ENCODE peak calls at places on chromosome 16, in nine cellular contexts. One of them, this sample, is unnamed.

GRCh38 chr16:79329967-79330366 is 270.6 kb downstream of the MAF start:
- DNase-seq in adrenal gland: no peak
- DNase-seq in right lobe of liver: no peak
- DNase-seq in brain microvascular endothelial cell: no peak
- DNase-seq in left ventricle myocardium inferior: no peak
- DNase-seq in heart left ventricle: no peak
- DNase-seq in CD4-positive, alpha-beta T cell: no peak
- DNase-seq in psoas muscle: no peak
- DNase-seq in bronchial epithelial cell: no peak
- DNase-seq in this sample: no peak

GRCh38 chr16:30808163-30808562 is 21.2 kb upstream of the ZNF629 start:
- DNase-seq in adrenal gland: no peak
- DNase-seq in right lobe of liver: no peak
- DNase-seq in brain microvascular endothelial cell: no peak
- DNase-seq in left ventricle myocardium inferior: no peak
- DNase-seq in heart left ventricle: no peak
- DNase-seq in CD4-positive, alpha-beta T cell: no peak
- DNase-seq in psoas muscle: no peak
- DNase-seq in bronchial epithelial cell: no peak
- DNase-seq in this sample: no peak

GRCh38 chr16:57797526-57798266 is 4.6 kb downstream of the KIFC3 start:
- DNase-seq in adrenal gland: no peak
- DNase-seq in right lobe of liver: peak; percentile 96
- DNase-seq in brain microvascular endothelial cell: no peak
- DNase-seq in left ventricle myocardium inferior: no peak
- DNase-seq in heart left ventricle: no peak
- DNase-seq in CD4-positive, alpha-beta T cell: no peak
- DNase-seq in psoas muscle: peak; percentile 73
- DNase-seq in bronchial epithelial cell: peak; percentile 78
- DNase-seq in this sample: peak; percentile 73

GRCh38 chr16:6977291-6977690 is 355.4 kb upstream of the RBFOX1 start:
- DNase-seq in adrenal gland: no peak
- DNase-seq in right lobe of liver: no peak
- DNase-seq in brain microvascular endothelial cell: no peak
- DNase-seq in left ventricle myocardium inferior: no peak
- DNase-seq in heart left ventricle: no peak
- DNase-seq in CD4-positive, alpha-beta T cell: no peak
- DNase-seq in psoas muscle: no peak
- DNase-seq in bronchial epithelial cell: no peak
- DNase-seq in this sample: no peak

GRCh38 chr16:15694499-15694898 is 44.5 kb downstream of the NDE1 start:
- DNase-seq in adrenal gland: no peak
- DNase-seq in right lobe of liver: no peak
- DNase-seq in brain microvascular endothelial cell: no peak
- DNase-seq in left ventricle myocardium inferior: no peak
- DNase-seq in heart left ventricle: no peak
- DNase-seq in CD4-positive, alpha-beta T cell: no peak
- DNase-seq in psoas muscle: no peak
- DNase-seq in bronchial epithelial cell: no peak
- DNase-seq in this sample: no peak

GRCh38 chr16:58094791-58095574 is 34.2 kb downstream of the CFAP20 start:
- DNase-seq in adrenal gland: peak; percentile 12
- DNase-seq in right lobe of liver: no peak
- DNase-seq in brain microvascular endothelial cell: no peak
- DNase-seq in left ventricle myocardium inferior: no peak
- DNase-seq in heart left ventricle: no peak
- DNase-seq in CD4-positive, alpha-beta T cell: no peak
- DNase-seq in psoas muscle: no peak
- DNase-seq in bronchial epithelial cell: no peak
- DNase-seq in this sample: no peak

GRCh38 chr16:9645911-9646310 is 536.3 kb downstream of the GRIN2A start:
- DNase-seq in adrenal gland: no peak
- DNase-seq in right lobe of liver: no peak
- DNase-seq in brain microvascular endothelial cell: no peak
- DNase-seq in left ventricle myocardium inferior: no peak
- DNase-seq in heart left ventricle: no peak
- DNase-seq in CD4-positive, alpha-beta T cell: no peak
- DNase-seq in psoas muscle: no peak
- DNase-seq in bronchial epithelial cell: no peak
- DNase-seq in this sample: no peak

GRCh38 chr16:48433849-48434530 is 48.8 kb upstream of the SIAH1 start:
- DNase-seq in adrenal gland: no peak
- DNase-seq in right lobe of liver: no peak
- DNase-seq in brain microvascular endothelial cell: no peak
- DNase-seq in left ventricle myocardium inferior: no peak
- DNase-seq in heart left ventricle: no peak
- DNase-seq in CD4-positive, alpha-beta T cell: no peak
- DNase-seq in psoas muscle: no peak
- DNase-seq in bronchial epithelial cell: no peak
- DNase-seq in this sample: no peak

GRCh38 chr16:13063457-13063856 is 162.1 kb downstream of the SHISA9 start:
- DNase-seq in adrenal gland: no peak
- DNase-seq in right lobe of liver: no peak
- DNase-seq in brain microvascular endothelial cell: no peak
- DNase-seq in left ventricle myocardium inferior: no peak
- DNase-seq in heart left ventricle: no peak
- DNase-seq in CD4-positive, alpha-beta T cell: no peak
- DNase-seq in psoas muscle: no peak
- DNase-seq in bronchial epithelial cell: no peak
- DNase-seq in this sample: no peak

GRCh38 chr16:57325458-57325857 is 33.1 kb upstream of the CCL22 start:
- DNase-seq in adrenal gland: no peak
- DNase-seq in right lobe of liver: no peak
- DNase-seq in brain microvascular endothelial cell: no peak
- DNase-seq in left ventricle myocardium inferior: no peak
- DNase-seq in heart left ventricle: no peak
- DNase-seq in CD4-positive, alpha-beta T cell: no peak
- DNase-seq in psoas muscle: no peak
- DNase-seq in bronchial epithelial cell: no peak
- DNase-seq in this sample: no peak

GRCh38 chr16:1042776-1043349 is 29.7 kb upstream of the SSTR5 start:
- DNase-seq in adrenal gland: no peak
- DNase-seq in right lobe of liver: no peak
- DNase-seq in brain microvascular endothelial cell: no peak
- DNase-seq in left ventricle myocardium inferior: no peak
- DNase-seq in heart left ventricle: no peak
- DNase-seq in CD4-positive, alpha-beta T cell: no peak
- DNase-seq in psoas muscle: no peak
- DNase-seq in bronchial epithelial cell: no peak
- DNase-seq in this sample: peak; percentile 66

GRCh38 chr16:75043175-75043937 is 44.5 kb downstream of the ZNRF1 start:
- DNase-seq in adrenal gland: peak; percentile 38
- DNase-seq in right lobe of liver: no peak
- DNase-seq in brain microvascular endothelial cell: no peak
- DNase-seq in left ventricle myocardium inferior: no peak
- DNase-seq in heart left ventricle: no peak
- DNase-seq in CD4-positive, alpha-beta T cell: no peak
- DNase-seq in psoas muscle: no peak
- DNase-seq in bronchial epithelial cell: no peak
- DNase-seq in this sample: no peak

GRCh38 chr16:54370653-54371052 is 84.1 kb upstream of the IRX3 start:
- DNase-seq in adrenal gland: peak; percentile 27
- DNase-seq in right lobe of liver: no peak
- DNase-seq in brain microvascular endothelial cell: no peak
- DNase-seq in left ventricle myocardium inferior: peak; percentile 25
- DNase-seq in heart left ventricle: no peak
- DNase-seq in CD4-positive, alpha-beta T cell: no peak
- DNase-seq in psoas muscle: peak; percentile 74
- DNase-seq in bronchial epithelial cell: no peak
- DNase-seq in this sample: no peak

GRCh38 chr16:685967-686366 is 1.8 kb upstream of the JMJD8 start:
- DNase-seq in adrenal gland: peak; percentile 80
- DNase-seq in right lobe of liver: peak; percentile 71
- DNase-seq in brain microvascular endothelial cell: no peak
- DNase-seq in left ventricle myocardium inferior: no peak
- DNase-seq in heart left ventricle: no peak
- DNase-seq in CD4-positive, alpha-beta T cell: no peak
- DNase-seq in psoas muscle: no peak
- DNase-seq in bronchial epithelial cell: peak; percentile 16
- DNase-seq in this sample: no peak

GRCh38 chr16:56617212-56618085 is 8.1 kb upstream of the MT1E start:
- DNase-seq in adrenal gland: peak; percentile 83
- DNase-seq in right lobe of liver: peak; percentile 95
- DNase-seq in brain microvascular endothelial cell: peak; percentile 52
- DNase-seq in left ventricle myocardium inferior: peak; percentile 88
- DNase-seq in heart left ventricle: peak; percentile 82
- DNase-seq in CD4-positive, alpha-beta T cell: no peak
- DNase-seq in psoas muscle: peak; percentile 91
- DNase-seq in bronchial epithelial cell: peak; percentile 56
- DNase-seq in this sample: no peak

GRCh38 chr16:69904495-69905170 is 46.5 kb upstream of the CLEC18A start:
- DNase-seq in adrenal gland: no peak
- DNase-seq in right lobe of liver: no peak
- DNase-seq in brain microvascular endothelial cell: no peak
- DNase-seq in left ventricle myocardium inferior: no peak
- DNase-seq in heart left ventricle: no peak
- DNase-seq in CD4-positive, alpha-beta T cell: no peak
- DNase-seq in psoas muscle: no peak
- DNase-seq in bronchial epithelial cell: no peak
- DNase-seq in this sample: no peak

GRCh38 chr16:53053967-53054669 is 673 bp upstream of the CHD9 start:
- DNase-seq in adrenal gland: peak; percentile 58
- DNase-seq in right lobe of liver: peak; percentile 79
- DNase-seq in brain microvascular endothelial cell: peak; percentile 9
- DNase-seq in left ventricle myocardium inferior: peak; percentile 62
- DNase-seq in heart left ventricle: peak; percentile 56
- DNase-seq in CD4-positive, alpha-beta T cell: no peak
- DNase-seq in psoas muscle: peak; percentile 74
- DNase-seq in bronchial epithelial cell: no peak
- DNase-seq in this sample: peak; percentile 48

GRCh38 chr16:82834156-82834758 is 207.5 kb downstream of the CDH13 start:
- DNase-seq in adrenal gland: no peak
- DNase-seq in right lobe of liver: no peak
- DNase-seq in brain microvascular endothelial cell: no peak
- DNase-seq in left ventricle myocardium inferior: no peak
- DNase-seq in heart left ventricle: no peak
- DNase-seq in CD4-positive, alpha-beta T cell: no peak
- DNase-seq in psoas muscle: no peak
- DNase-seq in bronchial epithelial cell: no peak
- DNase-seq in this sample: no peak

GRCh38 chr16:10876799-10877341 is at the start of gene CIITA:
- DNase-seq in adrenal gland: peak; percentile 85
- DNase-seq in right lobe of liver: peak; percentile 61
- DNase-seq in brain microvascular endothelial cell: peak; percentile 24
- DNase-seq in left ventricle myocardium inferior: peak; percentile 74
- DNase-seq in heart left ventricle: peak; percentile 75
- DNase-seq in CD4-positive, alpha-beta T cell: no peak
- DNase-seq in psoas muscle: peak; percentile 82
- DNase-seq in bronchial epithelial cell: peak; percentile 93
- DNase-seq in this sample: peak; percentile 96

GRCh38 chr16:2826591-2827480 is 3.3 kb upstream of the ZG16B start:
- DNase-seq in adrenal gland: no peak
- DNase-seq in right lobe of liver: no peak
- DNase-seq in brain microvascular endothelial cell: no peak
- DNase-seq in left ventricle myocardium inferior: no peak
- DNase-seq in heart left ventricle: no peak
- DNase-seq in CD4-positive, alpha-beta T cell: no peak
- DNase-seq in psoas muscle: peak; percentile 21
- DNase-seq in bronchial epithelial cell: no peak
- DNase-seq in this sample: no peak

GRCh38 chr16:2825899-2826298 is 4.2 kb upstream of the ZG16B start:
- DNase-seq in adrenal gland: no peak
- DNase-seq in right lobe of liver: no peak
- DNase-seq in brain microvascular endothelial cell: no peak
- DNase-seq in left ventricle myocardium inferior: no peak
- DNase-seq in heart left ventricle: no peak
- DNase-seq in CD4-positive, alpha-beta T cell: no peak
- DNase-seq in psoas muscle: peak; percentile 30
- DNase-seq in bronchial epithelial cell: no peak
- DNase-seq in this sample: no peak

GRCh38 chr16:2822158-2822495 is 5.1 kb downstream of the PRSS21 start:
- DNase-seq in adrenal gland: no peak
- DNase-seq in right lobe of liver: no peak
- DNase-seq in brain microvascular endothelial cell: no peak
- DNase-seq in left ventricle myocardium inferior: no peak
- DNase-seq in heart left ventricle: no peak
- DNase-seq in CD4-positive, alpha-beta T cell: no peak
- DNase-seq in psoas muscle: no peak
- DNase-seq in bronchial epithelial cell: no peak
- DNase-seq in this sample: no peak

GRCh38 chr16:2825049-2825742 is 4.9 kb upstream of the ZG16B start:
- DNase-seq in adrenal gland: no peak
- DNase-seq in right lobe of liver: no peak
- DNase-seq in brain microvascular endothelial cell: no peak
- DNase-seq in left ventricle myocardium inferior: no peak
- DNase-seq in heart left ventricle: no peak
- DNase-seq in CD4-positive, alpha-beta T cell: no peak
- DNase-seq in psoas muscle: peak; percentile 46
- DNase-seq in bronchial epithelial cell: no peak
- DNase-seq in this sample: no peak

GRCh38 chr16:2824626-2825025 is 5.5 kb upstream of the ZG16B start:
- DNase-seq in adrenal gland: no peak
- DNase-seq in right lobe of liver: no peak
- DNase-seq in brain microvascular endothelial cell: no peak
- DNase-seq in left ventricle myocardium inferior: no peak
- DNase-seq in heart left ventricle: no peak
- DNase-seq in CD4-positive, alpha-beta T cell: no peak
- DNase-seq in psoas muscle: peak; percentile 40
- DNase-seq in bronchial epithelial cell: no peak
- DNase-seq in this sample: no peak
- H3K27me3 ChIP-seq in adrenal gland: no peaks in the 10 kb centered on the region
- H3K27me3 ChIP-seq in right lobe of liver: no peaks in the 10 kb centered on the region
- H3K27me3 ChIP-seq in brain microvascular endothelial cell: no peaks in the 10 kb centered on the region
- H3K27me3 ChIP-seq in left ventricle myocardium inferior: peaks cover 72% of the 10 kb centered on the region
- H3K27me3 ChIP-seq in heart left ventricle: peaks cover 4% of the 10 kb centered on the region
- H3K27me3 ChIP-seq in CD4-positive, alpha-beta T cell: no peaks in the 10 kb centered on the region
- H3K27me3 ChIP-seq in psoas muscle: peaks cover 5% of the 10 kb centered on the region
- H3K27me3 ChIP-seq in bronchial epithelial cell: peaks cover 2% of the 10 kb centered on the region
- H3K27me3 ChIP-seq in this sample: peaks cover 99% of the 10 kb centered on the region

GRCh38 chr16:23476289-23476688 is 23.3 kb upstream of the COG7 start:
- DNase-seq in adrenal gland: no peak
- DNase-seq in right lobe of liver: no peak
- DNase-seq in brain microvascular endothelial cell: no peak
- DNase-seq in left ventricle myocardium inferior: no peak
- DNase-seq in heart left ventricle: no peak
- DNase-seq in CD4-positive, alpha-beta T cell: no peak
- DNase-seq in psoas muscle: no peak
- DNase-seq in bronchial epithelial cell: no peak
- DNase-seq in this sample: no peak
- TF ChIP-seq CTCF in adrenal gland: no peak
- TF ChIP-seq CTCF in right lobe of liver: no peak
- TF ChIP-seq CTCF in brain microvascular endothelial cell: no peak
- TF ChIP-seq CTCF in left ventricle myocardium inferior: no peak
- TF ChIP-seq CTCF in heart left ventricle: no peak
- TF ChIP-seq CTCF in CD4-positive, alpha-beta T cell: no peak
- TF ChIP-seq CTCF in psoas muscle: no peak
- TF ChIP-seq CTCF in bronchial epithelial cell: no peak
- TF ChIP-seq CTCF in this sample: no peak

GRCh38 chr16:28297308-28297707 is 5.0 kb downstream of the SBK1 start:
- DNase-seq in adrenal gland: no peak
- DNase-seq in right lobe of liver: no peak
- DNase-seq in brain microvascular endothelial cell: no peak
- DNase-seq in left ventricle myocardium inferior: no peak
- DNase-seq in heart left ventricle: no peak
- DNase-seq in CD4-positive, alpha-beta T cell: no peak
- DNase-seq in psoas muscle: no peak
- DNase-seq in bronchial epithelial cell: no peak
- DNase-seq in this sample: no peak
- H3K27me3 ChIP-seq in adrenal gland: no peaks in the 10 kb centered on the region
- H3K27me3 ChIP-seq in right lobe of liver: no peaks in the 10 kb centered on the region
- H3K27me3 ChIP-seq in brain microvascular endothelial cell: peaks cover 22% of the 10 kb centered on the region
- H3K27me3 ChIP-seq in left ventricle myocardium inferior: peaks cover 23% of the 10 kb centered on the region
- H3K27me3 ChIP-seq in heart left ventricle: no peaks in the 10 kb centered on the region
- H3K27me3 ChIP-seq in CD4-positive, alpha-beta T cell: no peaks in the 10 kb centered on the region
- H3K27me3 ChIP-seq in psoas muscle: no peaks in the 10 kb centered on the region
- H3K27me3 ChIP-seq in bronchial epithelial cell: peaks cover 22% of the 10 kb centered on the region
- H3K27me3 ChIP-seq in this sample: peaks cover 47% of the 10 kb centered on the region

GRCh38 chr16:19980866-19981265 is 92.8 kb downstream of the GPR139 start:
- DNase-seq in adrenal gland: no peak
- DNase-seq in right lobe of liver: no peak
- DNase-seq in brain microvascular endothelial cell: no peak
- DNase-seq in left ventricle myocardium inferior: no peak
- DNase-seq in heart left ventricle: no peak
- DNase-seq in CD4-positive, alpha-beta T cell: no peak
- DNase-seq in psoas muscle: no peak
- DNase-seq in bronchial epithelial cell: no peak
- DNase-seq in this sample: no peak
- TF ChIP-seq CTCF in adrenal gland: no peak
- TF ChIP-seq CTCF in right lobe of liver: peak; percentile 44
- TF ChIP-seq CTCF in brain microvascular endothelial cell: peak; percentile 19
- TF ChIP-seq CTCF in left ventricle myocardium inferior: no peak
- TF ChIP-seq CTCF in heart left ventricle: no peak
- TF ChIP-seq CTCF in CD4-positive, alpha-beta T cell: no peak
- TF ChIP-seq CTCF in psoas muscle: peak; percentile 19
- TF ChIP-seq CTCF in bronchial epithelial cell: peak; percentile 7
- TF ChIP-seq CTCF in this sample: peak; percentile 32

This sample was measured in MM.1S.